ENCODE peak calls at places on chromosomes 5 and 9, in ten cellular contexts. One of them, this sample, is unnamed.

GRCh38 chr5:39446231-39446630 is 21.5 kb upstream of the DAB2 start:
- DNase-seq in breast epithelium: no peak
- DNase-seq in activated CD4-positive, alpha-beta T cell treated with anti-CD3 and anti-CD28 coated beads, Interleukin-2, amount 10 ng/mL, durations not matched to agents 7 days and 5 days: no peak
- DNase-seq in GM13977: no peak
- DNase-seq in H9: no peak
- DNase-seq in KG1: no peak
- DNase-seq in HT1080: no peak
- DNase-seq in CD4-positive, alpha-beta T cell: no peak
- DNase-seq in body of pancreas: no peak
- DNase-seq in GM03348: no peak
- DNase-seq in this sample: no peak

GRCh38 chr9:119844431-119844830 is 475.2 kb upstream of the BRINP1 start:
- DNase-seq in breast epithelium: no peak
- DNase-seq in activated CD4-positive, alpha-beta T cell treated with anti-CD3 and anti-CD28 coated beads, Interleukin-2, amount 10 ng/mL, durations not matched to agents 7 days and 5 days: no peak
- DNase-seq in GM13977: no peak
- DNase-seq in H9: no peak
- DNase-seq in KG1: no peak
- DNase-seq in HT1080: no peak
- DNase-seq in CD4-positive, alpha-beta T cell: no peak
- DNase-seq in body of pancreas: no peak
- DNase-seq in GM03348: no peak
- DNase-seq in this sample: no peak

GRCh38 chr5:38831909-38832308 is 13.9 kb upstream of the OSMR start:
- DNase-seq in breast epithelium: no peak
- DNase-seq in activated CD4-positive, alpha-beta T cell treated with anti-CD3 and anti-CD28 coated beads, Interleukin-2, amount 10 ng/mL, durations not matched to agents 7 days and 5 days: peak
- DNase-seq in GM13977: no peak
- DNase-seq in H9: peak
- DNase-seq in KG1: no peak
- DNase-seq in HT1080: no peak
- DNase-seq in CD4-positive, alpha-beta T cell: no peak
- DNase-seq in body of pancreas: no peak
- DNase-seq in GM03348: no peak
- DNase-seq in this sample: no peak

GRCh38 chr5:161895510-161895909 is 47.6 kb downstream of the GABRA1 start:
- DNase-seq in breast epithelium: no peak
- DNase-seq in activated CD4-positive, alpha-beta T cell treated with anti-CD3 and anti-CD28 coated beads, Interleukin-2, amount 10 ng/mL, durations not matched to agents 7 days and 5 days: no peak
- DNase-seq in GM13977: no peak
- DNase-seq in H9: no peak
- DNase-seq in KG1: no peak
- DNase-seq in HT1080: no peak
- DNase-seq in CD4-positive, alpha-beta T cell: no peak
- DNase-seq in body of pancreas: no peak
- DNase-seq in GM03348: no peak
- DNase-seq in this sample: no peak

GRCh38 chr9:107422189-107422802 is 67.3 kb downstream of the KLF4 start:
- DNase-seq in breast epithelium: peak
- DNase-seq in activated CD4-positive, alpha-beta T cell treated with anti-CD3 and anti-CD28 coated beads, Interleukin-2, amount 10 ng/mL, durations not matched to agents 7 days and 5 days: peak
- DNase-seq in GM13977: peak
- DNase-seq in H9: peak
- DNase-seq in KG1: no peak
- DNase-seq in HT1080: peak
- DNase-seq in CD4-positive, alpha-beta T cell: no peak
- DNase-seq in body of pancreas: peak
- DNase-seq in GM03348: peak
- DNase-seq in this sample: peak

GRCh38 chr9:82281066-82281465 is 292.5 kb downstream of the SPATA31D1 start:
- DNase-seq in breast epithelium: no peak
- DNase-seq in activated CD4-positive, alpha-beta T cell treated with anti-CD3 and anti-CD28 coated beads, Interleukin-2, amount 10 ng/mL, durations not matched to agents 7 days and 5 days: no peak
- DNase-seq in GM13977: no peak
- DNase-seq in H9: no peak
- DNase-seq in KG1: no peak
- DNase-seq in HT1080: no peak
- DNase-seq in CD4-positive, alpha-beta T cell: no peak
- DNase-seq in body of pancreas: no peak
- DNase-seq in GM03348: no peak
- DNase-seq in this sample: no peak

GRCh38 chr5:44774279-44774880 is 34.4 kb upstream of the MRPS30 start:
- DNase-seq in breast epithelium: no peak
- DNase-seq in activated CD4-positive, alpha-beta T cell treated with anti-CD3 and anti-CD28 coated beads, Interleukin-2, amount 10 ng/mL, durations not matched to agents 7 days and 5 days: peak
- DNase-seq in GM13977: peak
- DNase-seq in H9: no peak
- DNase-seq in KG1: no peak
- DNase-seq in HT1080: peak
- DNase-seq in CD4-positive, alpha-beta T cell: no peak
- DNase-seq in body of pancreas: no peak
- DNase-seq in GM03348: peak
- DNase-seq in this sample: no peak

GRCh38 chr5:173228639-173229380 is 6.2 kb downstream of the NKX2-5 start:
- DNase-seq in breast epithelium: no peak
- DNase-seq in activated CD4-positive, alpha-beta T cell treated with anti-CD3 and anti-CD28 coated beads, Interleukin-2, amount 10 ng/mL, durations not matched to agents 7 days and 5 days: no peak
- DNase-seq in GM13977: no peak
- DNase-seq in H9: peak
- DNase-seq in KG1: no peak
- DNase-seq in HT1080: no peak
- DNase-seq in CD4-positive, alpha-beta T cell: no peak
- DNase-seq in body of pancreas: no peak
- DNase-seq in GM03348: peak
- DNase-seq in this sample: no peak

GRCh38 chr5:154273963-154274827 is 83.7 kb downstream of the GALNT10 start:
- DNase-seq in breast epithelium: no peak
- DNase-seq in activated CD4-positive, alpha-beta T cell treated with anti-CD3 and anti-CD28 coated beads, Interleukin-2, amount 10 ng/mL, durations not matched to agents 7 days and 5 days: no peak
- DNase-seq in GM13977: no peak
- DNase-seq in H9: no peak
- DNase-seq in KG1: no peak
- DNase-seq in HT1080: no peak
- DNase-seq in CD4-positive, alpha-beta T cell: no peak
- DNase-seq in body of pancreas: no peak
- DNase-seq in GM03348: no peak
- DNase-seq in this sample: no peak

GRCh38 chr5:104909803-104910202 is 1347.2 kb upstream of the NUDT12 start:
- DNase-seq in breast epithelium: no peak
- DNase-seq in activated CD4-positive, alpha-beta T cell treated with anti-CD3 and anti-CD28 coated beads, Interleukin-2, amount 10 ng/mL, durations not matched to agents 7 days and 5 days: no peak
- DNase-seq in GM13977: no peak
- DNase-seq in H9: no peak
- DNase-seq in KG1: no peak
- DNase-seq in HT1080: no peak
- DNase-seq in CD4-positive, alpha-beta T cell: no peak
- DNase-seq in body of pancreas: no peak
- DNase-seq in GM03348: no peak
- DNase-seq in this sample: no peak

GRCh38 chr5:149860801-149861322 is 83.7 kb downstream of the PDE6A start:
- DNase-seq in breast epithelium: no peak
- DNase-seq in activated CD4-positive, alpha-beta T cell treated with anti-CD3 and anti-CD28 coated beads, Interleukin-2, amount 10 ng/mL, durations not matched to agents 7 days and 5 days: no peak
- DNase-seq in GM13977: peak
- DNase-seq in H9: no peak
- DNase-seq in KG1: no peak
- DNase-seq in HT1080: peak
- DNase-seq in CD4-positive, alpha-beta T cell: no peak
- DNase-seq in body of pancreas: no peak
- DNase-seq in GM03348: no peak
- DNase-seq in this sample: no peak